ENCODE peak calls at places on chromosomes 12 and 14, in four cellular contexts. E, Q, H and V are unnamed samples.

GRCh38 chr12:30882706-30883105 is 43.8 kb upstream of the TSPAN11 start:
- DNase-seq in H (peak), E (no peak), Q (no peak), V (no peak)

GRCh38 chr12:91074068-91074819 is 16.4 kb upstream of the KERA start:
- DNase-seq in Q (no peak), E (no peak), H (no peak), V (no peak)

GRCh38 chr12:45660330-45660729 is 69.2 kb upstream of the ARID2 start:
- DNase-seq in E (no peak), Q (peak), H (peak), V (no peak)

GRCh38 chr14:20732950-20733650 is 12.6 kb upstream of the EDDM3A start:
- DNase-seq in Q (no peak), E (no peak), H (no peak), V (no peak)

GRCh38 chr14:68948686-68949085 is 30.4 kb downstream of the ACTN1 start:
- DNase-seq in Q (no peak), H (no peak), E (no peak), V (no peak)

GRCh38 chr12:32901553-32901952 is 5.0 kb upstream of the PKP2 start:
- DNase-seq in H (no peak), Q (peak), E (no peak), V (no peak)

GRCh38 chr12:122403115-122403770 is 19.2 kb downstream of the CLIP1 start:
- DNase-seq in Q (peak), H (no peak), E (no peak), V (no peak)

GRCh38 chr14:61460853-61461611 is 139.7 kb downstream of the PRKCH start:
- DNase-seq in H (no peak), E (no peak), Q (peak), V (no peak)

GRCh38 chr12:13099066-13099909 is 4.2 kb downstream of the GSG1 start:
- DNase-seq in Q (peak), E (no peak), H (no peak), V (no peak)

GRCh38 chr12:89179245-89179644 is 173.1 kb downstream of the DUSP6 start:
- DNase-seq in H (no peak), E (no peak), Q (peak), V (no peak)

GRCh38 chr12:111068281-111068680 is 147.9 kb upstream of the MYL2 start:
- DNase-seq in Q (no peak), H (no peak), E (no peak), V (no peak)

GRCh38 chr14:68099348-68100045 is 279.9 kb downstream of the RAD51B start:
- DNase-seq in H (no peak), Q (no peak), E (no peak), V (no peak)

GRCh38 chr12:126397071-126397571 is 1331.9 kb downstream of the AACS start:
- DNase-seq in Q (peak), E (no peak), H (no peak), V (peak)

GRCh38 chr12:81800298-81801148 is 41.4 kb upstream of the PPFIA2 start:
- DNase-seq in H (no peak), E (no peak), Q (peak), V (no peak)

GRCh38 chr14:64611358-64612020 is 61.7 kb downstream of the PPP1R36 start:
- DNase-seq in H (no peak), E (no peak), Q (no peak), V (peak)

GRCh38 chr12:127886821-127887220 is 380.1 kb upstream of the TMEM132C start:
- DNase-seq in Q (no peak), E (no peak), H (no peak), V (no peak)

GRCh38 chr14:69298131-69299071 is 38.4 kb downstream of the GALNT16 start:
- DNase-seq in H (no peak), Q (no peak), E (no peak), V (no peak)

GRCh38 chr14:104783484-104784217 is 11.9 kb downstream of the AKT1 start:
- DNase-seq in Q (no peak), E (no peak), H (no peak), V (no peak)

GRCh38 chr12:71797506-71797905 is 42.1 kb upstream of the TBC1D15 start:
- DNase-seq in H (no peak), Q (no peak), E (no peak), V (peak)

GRCh38 chr12:51191516-51192283 is 18.8 kb upstream of the TFCP2 start:
- DNase-seq in H (no peak), Q (no peak), E (no peak), V (no peak)
- TF ChIP-seq CTCF in H (no peak), Q (no peak), E (no peak), V (no peak)

DNA sequence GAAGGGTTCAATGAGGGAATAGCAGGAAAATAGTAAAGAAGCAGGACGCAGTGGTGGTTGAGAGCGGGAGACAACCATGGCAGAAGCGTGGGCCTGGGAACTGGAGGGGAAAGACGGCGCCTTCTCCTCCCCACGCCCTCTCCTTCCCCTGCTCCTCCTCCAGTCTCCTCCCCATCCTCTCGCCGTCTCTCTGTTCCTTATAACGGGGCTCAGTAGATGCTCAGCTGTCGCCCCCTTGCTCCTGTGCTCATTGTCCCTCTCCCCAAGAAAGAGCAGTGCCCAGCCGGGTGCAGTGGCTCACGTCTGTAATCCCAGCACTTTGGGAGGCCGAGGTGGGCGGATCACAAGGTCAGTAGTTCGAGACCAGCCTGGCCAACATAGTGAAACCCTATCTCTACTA is 142.0 kb downstream of the BCL11B start:
- DNase-seq in E (no peak), H (no peak), Q (no peak), V (no peak)
- TF ChIP-seq CTCF in E (no peak), H (no peak), Q (no peak), V (no peak)

GRCh38 chr14:54555651-54556050 is 11.3 kb upstream of the SAMD4A start:
- DNase-seq in Q (no peak), E (no peak), H (no peak), V (no peak)
- TF ChIP-seq CTCF in Q (no peak), E (no peak), H (peak), V (peak)

GRCh38 chr12:131796411-131796736 is 31.8 kb upstream of the MMP17 start:
- DNase-seq in E (no peak), H (no peak), Q (no peak), V (no peak)

GRCh38 chr12:131797588-131797934 is 30.6 kb upstream of the MMP17 start:
- DNase-seq in E (no peak), H (no peak), Q (no peak), V (no peak)

GRCh38 chr12:131795688-131796410 is 32.3 kb upstream of the MMP17 start:
- DNase-seq in Q (peak), H (no peak), E (no peak), V (no peak)

GRCh38 chr12:131795064-131795463 is 33.1 kb upstream of the MMP17 start:
- DNase-seq in Q (peak), H (no peak), E (no peak), V (no peak)

DNA sequence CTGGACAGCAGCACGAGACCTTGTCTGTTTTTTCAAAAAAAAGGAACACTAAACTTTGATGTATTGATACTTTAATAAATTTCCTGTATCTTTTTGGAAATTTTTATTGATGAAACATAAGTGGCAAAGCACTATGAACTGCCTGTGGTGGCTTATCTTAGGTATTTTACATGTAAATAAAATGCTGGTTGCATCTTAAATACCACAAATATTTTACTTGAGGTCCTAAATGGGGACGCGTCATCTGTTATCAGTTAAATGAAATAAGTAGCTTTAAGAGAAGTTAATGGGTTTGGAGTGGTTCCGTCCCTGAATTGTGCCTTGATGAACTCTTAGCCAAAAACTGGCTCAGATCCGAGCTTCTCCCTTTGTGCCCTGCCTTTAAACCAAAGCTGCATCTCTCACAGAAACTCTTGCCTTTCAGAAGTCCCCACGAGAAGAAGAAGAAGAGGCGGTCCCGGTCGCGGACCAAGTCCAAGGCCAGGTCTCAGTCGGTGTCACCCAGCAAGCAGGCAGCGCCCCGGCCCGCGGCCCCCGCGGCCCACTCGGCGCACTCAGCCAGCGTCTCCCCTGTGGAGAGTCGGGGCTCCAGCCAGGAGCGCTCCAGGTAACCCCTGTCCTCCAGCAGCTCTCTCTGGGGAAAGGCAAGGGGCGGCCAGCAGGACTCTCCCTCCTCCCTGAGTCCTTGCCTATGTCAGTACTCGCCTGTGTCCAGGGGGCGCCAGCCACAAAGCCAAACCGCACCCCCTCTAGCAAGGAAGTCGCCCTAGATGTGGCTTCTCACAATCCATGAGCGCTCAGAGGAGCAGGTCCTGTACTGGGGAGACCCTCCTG is 31.2 kb upstream of the MMP17 start:
- DNase-seq in Q (no peak), H (no peak), E (no peak), V (no peak)
- TF ChIP-seq CTCF in Q (no peak), H (no peak), E (no peak), V (no peak)